ENCODE peak calls at places on chromosomes 3 and 15, in ten cellular contexts. A is cardiac fibroblast, E is GM12865, D is progenitor cell of endocrine pancreas, G is MCF 10A, S is prostate gland, T is WTC11, M is HCT116, Z is HFFc6, L is GM13977. Y is an unnamed sample.
A peak's percentile ranks its signal among the peaks of the same experiment; 100 is the strongest.

GRCh38 chr3:170962426-170962825 is 54.0 kb upstream of the EIF5A2 start:
- DNase-seq in L (no peak), S (no peak), E (no peak), Z (no peak), M (no peak), G (no peak), T (no peak), D (no peak), A (no peak), Y (no peak)

GRCh38 chr15:49313650-49314049 is 109.4 kb upstream of the FGF7 start:
- DNase-seq in G (peak; percentile 63), A (peak; percentile 88), E (no peak), M (no peak), L (no peak), S (no peak), Z (peak; percentile 82), T (no peak), D (no peak), Y (no peak)

GRCh38 chr3:111904376-111905241 is 45.5 kb downstream of the PHLDB2 start:
- DNase-seq in T (no peak), Z (peak; percentile 89), A (peak; percentile 97), M (peak; percentile 89), L (no peak), E (no peak), G (peak; percentile 94), D (no peak), S (no peak), Y (no peak)

GRCh38 chr3:194137314-194138097 is 1.6 kb downstream of the HES1 start:
- DNase-seq in G (peak; percentile 72), S (peak; percentile 62), M (no peak), T (peak; percentile 60), D (peak; percentile 49), E (peak; percentile 82), Z (peak; percentile 40), L (peak; percentile 87), A (peak; percentile 71), Y (peak; percentile 33)

GRCh38 chr3:192064959-192065358 is 604.0 kb downstream of the PYDC2 start:
- DNase-seq in E (no peak), M (no peak), D (no peak), Z (no peak), G (no peak), L (no peak), A (no peak), S (no peak), T (no peak), Y (no peak)

GRCh38 chr15:36658905-36659304 is 79.5 kb downstream of the CDIN1 start:
- DNase-seq in A (no peak), G (no peak), D (no peak), M (no peak), E (no peak), L (no peak), T (no peak), S (no peak), Z (no peak), Y (no peak)

GRCh38 chr3:17832021-17832420 is 89.6 kb upstream of the TBC1D5 start:
- DNase-seq in T (no peak), G (peak; percentile 19), L (no peak), A (peak; percentile 63), D (no peak), E (no peak), S (no peak), M (no peak), Z (no peak), Y (no peak)

GRCh38 chr15:71011503-71012155 is 103.6 kb upstream of the THSD4 start:
- DNase-seq in G (peak; percentile 60), L (no peak), M (peak; percentile 28), S (peak; percentile 46), A (peak; percentile 82), D (no peak), E (peak; percentile 47), T (no peak), Z (peak; percentile 68), Y (no peak)

GRCh38 chr3:61168286-61168685 is 83.0 kb downstream of the FHIT start:
- DNase-seq in D (no peak), E (no peak), G (no peak), Z (no peak), S (no peak), M (no peak), T (no peak), L (no peak), A (no peak), Y (no peak)

GRCh38 chr3:2158828-2159227 is 60.2 kb downstream of the CNTN4 start:
- DNase-seq in L (no peak), T (no peak), Z (no peak), D (no peak), S (no peak), A (no peak), E (peak; percentile 61), G (no peak), M (no peak), Y (no peak)

GRCh38 chr3:31479431-31479830 is 53.3 kb upstream of the STT3B start:
- DNase-seq in Z (no peak), D (no peak), G (no peak), M (no peak), E (no peak), A (no peak), S (no peak), L (no peak), T (no peak), Y (no peak)

GRCh38 chr3:13007251-13007941 is 65.8 kb downstream of the IQSEC1 start:
- DNase-seq in A (no peak), L (no peak), G (no peak), S (no peak), Z (no peak), M (no peak), T (no peak), D (no peak), E (no peak), Y (no peak)

GRCh38 chr3:13004376-13004775 is 68.9 kb downstream of the IQSEC1 start:
- DNase-seq in E (no peak), D (no peak), M (no peak), T (no peak), G (no peak), A (no peak), S (no peak), Z (no peak), L (no peak), Y (no peak)

GRCh38 chr3:13005301-13005700 is 67.9 kb downstream of the IQSEC1 start:
- DNase-seq in G (no peak), T (no peak), S (no peak), E (no peak), L (no peak), M (no peak), Z (no peak), A (no peak), D (no peak), Y (no peak)

GRCh38 chr3:13008114-13008995 is 64.9 kb downstream of the IQSEC1 start:
- DNase-seq in M (no peak), L (no peak), A (no peak), T (no peak), G (no peak), D (no peak), E (no peak), Z (no peak), S (no peak), Y (no peak)

GRCh38 chr3:13006216-13006990 is 66.8 kb downstream of the IQSEC1 start:
- DNase-seq in G (no peak), T (no peak), A (no peak), D (no peak), Z (no peak), S (no peak), M (no peak), L (no peak), E (no peak), Y (no peak)
- TF ChIP-seq CTCF in G (no peak), T (no peak), A (no peak), D (no peak), Z (no peak), S (no peak), M (no peak), L (no peak), E (no peak), Y (no peak)

DNA sequence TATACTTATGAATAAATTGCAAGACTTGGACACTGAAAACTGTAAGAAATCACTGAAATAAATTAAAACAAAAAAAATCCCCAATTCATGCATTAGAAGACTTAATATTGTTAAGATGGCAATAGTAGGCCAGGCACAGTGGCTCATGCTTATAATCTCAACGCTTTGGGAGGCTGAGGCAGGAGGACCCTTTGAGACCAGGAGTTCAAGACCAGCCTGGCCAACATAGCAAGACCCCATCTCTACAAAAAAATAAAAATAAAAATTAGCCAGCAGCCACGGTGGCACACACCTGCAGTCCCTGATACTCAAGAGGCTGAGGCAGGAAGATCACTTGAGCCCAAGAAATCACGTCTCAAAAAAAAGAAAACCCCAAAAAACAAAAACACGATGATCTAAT is 35.8 kb downstream of the CPEB1 start:
- DNase-seq in E (no peak), L (no peak), Z (no peak), A (no peak), M (no peak), S (no peak), T (no peak), D (no peak), G (no peak), Y (no peak)
- TF ChIP-seq CTCF in E (no peak), L (no peak), Z (no peak), A (no peak), M (no peak), S (no peak), T (no peak), D (no peak), G (no peak), Y (no peak)

DNA sequence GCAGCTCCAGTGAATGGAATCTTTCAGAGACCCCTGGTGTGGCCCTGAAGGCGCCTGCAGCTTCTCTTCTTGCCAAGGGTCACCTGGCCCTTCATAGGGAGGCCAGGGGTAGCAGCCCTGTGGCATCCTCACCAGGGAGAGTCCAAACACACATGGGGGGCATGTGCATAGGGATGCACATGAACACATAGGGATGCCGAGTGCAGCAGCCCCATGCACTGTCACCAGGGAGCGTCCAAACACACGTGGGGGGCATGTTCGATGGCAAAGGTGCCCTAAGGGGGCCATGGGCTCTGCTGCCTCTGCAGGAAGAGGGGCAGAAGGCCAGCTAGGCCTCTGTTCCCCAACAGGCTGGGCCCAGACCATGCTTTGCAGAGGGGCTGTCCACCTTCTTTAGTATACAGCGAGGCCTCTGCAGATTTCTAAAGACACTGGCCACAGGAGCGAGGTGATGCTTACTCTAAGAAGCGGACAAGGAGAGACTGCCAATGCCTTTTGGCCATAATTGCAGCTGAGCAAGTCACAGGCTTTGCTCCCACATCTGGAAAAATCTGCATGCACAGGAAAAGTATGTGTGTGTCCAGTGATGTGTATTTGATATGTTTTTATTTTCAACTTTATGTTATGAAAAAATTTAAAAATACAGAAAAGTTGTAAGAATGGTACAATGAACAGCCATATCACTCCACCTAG is 20.9 kb downstream of the ANAPC13 start:
- DNase-seq in D (no peak), A (no peak), G (no peak), E (no peak), T (no peak), L (no peak), M (no peak), S (no peak), Z (no peak), Y (no peak)
- TF ChIP-seq CTCF in D (no peak), A (no peak), G (no peak), E (no peak), T (no peak), L (no peak), M (no peak), S (no peak), Z (peak; percentile 31), Y (no peak)

GRCh38 chr3:131485116-131485515 is 17.7 kb downstream of the MRPL3 start:
- DNase-seq in S (no peak), D (no peak), G (no peak), E (no peak), M (no peak), T (no peak), L (no peak), A (no peak), Z (no peak), Y (no peak)

GRCh38 chr3:131477813-131478212 is 25.0 kb downstream of the MRPL3 start:
- DNase-seq in E (no peak), T (no peak), L (no peak), Z (no peak), G (no peak), M (no peak), S (no peak), A (no peak), D (no peak), Y (no peak)

GRCh38 chr3:131480116-131480515 is 22.7 kb downstream of the MRPL3 start:
- DNase-seq in D (no peak), A (no peak), L (no peak), E (no peak), S (no peak), Z (no peak), T (no peak), M (no peak), G (no peak), Y (no peak)
- TF ChIP-seq CTCF in D (no peak), A (no peak), L (no peak), E (no peak), S (no peak), Z (no peak), T (no peak), M (no peak), G (no peak), Y (no peak)

Y was measured in neural crest cell.